ENCODE peak calls at places on chromosomes 5 and 9, in seven cellular contexts. W, T, C, M, I, L and H are unnamed samples.

GRCh38 chr5:168776023-168776422 is 196.9 kb upstream of the PANK3 start:
- DNase-seq in W (no peak), T (no peak), C (peak; percentile 57), M (no peak), I (no peak), L (no peak), H (no peak)

GRCh38 chr9:125785187-125785840 is 38.1 kb downstream of the PBX3 start:
- DNase-seq in W (no peak), T (no peak), C (no peak), M (no peak), I (no peak), L (no peak), H (no peak)

GRCh38 chr9:104905153-104905901 is 22.6 kb downstream of the ABCA1 start:
- DNase-seq in W (no peak), T (no peak), C (no peak), M (no peak), I (no peak), L (no peak), H (no peak)

GRCh38 chr5:75335952-75336624 is 932 bp upstream of the HMGCR start:
- DNase-seq in W (no peak), T (peak; percentile 88), C (no peak), M (peak; percentile 73), I (peak; percentile 79), L (peak; percentile 44), H (no peak)

GRCh38 chr9:101479337-101480045 is 43.9 kb upstream of the ALDOB start:
- DNase-seq in W (peak; percentile 73), T (no peak), C (no peak), M (no peak), I (peak; percentile 22), L (no peak), H (no peak)

GRCh38 chr9:124497441-124497840 is 9.8 kb downstream of the NR5A1 start:
- DNase-seq in W (peak; percentile 35), T (no peak), C (no peak), M (no peak), I (no peak), L (no peak), H (no peak)

GRCh38 chr9:18490591-18491370 is 16.8 kb downstream of the ADAMTSL1 start:
- DNase-seq in W (peak; percentile 32), T (peak; percentile 99), C (peak; percentile 43), M (no peak), I (no peak), L (no peak), H (no peak)

GRCh38 chr5:78215565-78215964 is 78.9 kb downstream of the AP3B1 start:
- DNase-seq in W (no peak), T (no peak), C (no peak), M (no peak), I (no peak), L (no peak), H (no peak)

GRCh38 chr9:113356686-113357292 is 7.4 kb downstream of the BSPRY start:
- DNase-seq in W (no peak), T (no peak), C (no peak), M (no peak), I (no peak), L (no peak), H (no peak)

GRCh38 chr5:88117546-88117945 is 151.1 kb downstream of the TMEM161B start:
- DNase-seq in W (no peak), T (no peak), C (no peak), M (no peak), I (no peak), L (no peak), H (no peak)

GRCh38 chr5:138725153-138725884 is 27.9 kb upstream of the CTNNA1 start:
- DNase-seq in W (peak; percentile 72), T (peak; percentile 48), C (peak; percentile 75), M (peak; percentile 86), I (peak; percentile 77), L (peak; percentile 5), H (peak; percentile 23)

GRCh38 chr5:2141254-2142000 is 258.7 kb upstream of the IRX4 start:
- DNase-seq in W (no peak), T (no peak), C (no peak), M (no peak), I (no peak), L (no peak), H (no peak)

DNA sequence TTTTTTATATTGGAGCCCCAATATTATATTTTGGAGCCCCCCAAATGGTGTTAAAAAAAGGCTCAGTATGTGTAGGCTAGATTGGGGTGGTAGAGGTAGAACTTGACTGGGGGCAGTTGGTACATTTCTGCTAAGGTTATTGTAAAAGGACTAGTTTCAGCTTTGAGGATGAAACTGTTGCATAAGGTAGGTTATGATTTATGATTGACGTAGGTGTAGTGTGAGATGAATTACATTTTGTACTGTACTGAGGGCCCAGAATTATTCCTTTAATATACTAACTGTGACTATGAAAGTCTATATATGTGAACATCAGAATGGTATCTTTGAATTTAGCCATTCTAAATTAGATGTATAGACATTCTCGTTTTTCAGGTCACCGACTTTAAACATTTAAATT is 3.6 kb downstream of the RIC1 start:
- DNase-seq in W (no peak), T (no peak), C (no peak), M (no peak), I (no peak), L (no peak), H (no peak)
- H3K9me3 ChIP-seq in W (peaks cover 9% of the 10 kb centered on the region), T (peaks cover 8% of the 10 kb centered on the region), C (no peaks in the 10 kb centered on the region), M (peaks cover 7% of the 10 kb centered on the region), I (no peaks in the 10 kb centered on the region), L (peaks cover 36% of the 10 kb centered on the region), H (no peaks in the 10 kb centered on the region)

GRCh38 chr5:82833277-82833676 is 243.9 kb downstream of the TMEM167A start:
- DNase-seq in W (no peak), T (no peak), C (no peak), M (no peak), I (no peak), L (no peak), H (no peak)

GRCh38 chr5:82835488-82835887 is 241.7 kb downstream of the TMEM167A start:
- DNase-seq in W (no peak), T (no peak), C (no peak), M (no peak), I (no peak), L (no peak), H (no peak)

GRCh38 chr5:82834151-82834550 is 243.0 kb downstream of the TMEM167A start:
- DNase-seq in W (no peak), T (no peak), C (no peak), M (no peak), I (no peak), L (no peak), H (no peak)
- H3K9me3 ChIP-seq in W (no peaks in the 10 kb centered on the region), T (peaks cover 2% of the 10 kb centered on the region), C (no peaks in the 10 kb centered on the region), M (no peaks in the 10 kb centered on the region), I (peaks cover 6% of the 10 kb centered on the region), L (no peaks in the 10 kb centered on the region), H (no peaks in the 10 kb centered on the region)

DNA sequence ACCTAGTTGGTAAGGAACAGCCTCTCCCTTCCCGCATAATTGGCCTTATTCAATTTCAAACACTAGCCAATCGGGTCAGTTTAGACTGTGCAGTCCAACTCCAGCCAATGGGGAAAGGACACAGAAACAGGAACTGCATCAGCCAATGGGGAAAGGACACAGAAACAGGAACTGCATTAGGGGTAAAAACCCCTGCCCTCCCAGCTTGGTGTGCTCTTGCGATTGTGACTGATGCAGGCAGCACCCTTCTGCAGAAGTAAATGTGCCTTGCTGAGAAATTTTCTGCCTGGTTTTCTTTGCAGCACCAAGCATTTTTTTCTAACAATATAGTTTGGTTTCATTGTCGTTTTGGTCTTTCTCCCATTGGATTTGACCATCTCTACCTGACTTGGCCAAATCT is 8.6 kb upstream of the GLT6D1 start:
- DNase-seq in W (no peak), T (no peak), C (no peak), M (no peak), I (peak; percentile 54), L (peak; percentile 16), H (peak; percentile 23)
- H3K9me3 ChIP-seq in W (peaks cover 26% of the 10 kb centered on the region), T (peaks cover 23% of the 10 kb centered on the region), C (peaks cover 16% of the 10 kb centered on the region), M (peaks cover 46% of the 10 kb centered on the region), I (no peaks in the 10 kb centered on the region), L (peaks cover 44% of the 10 kb centered on the region), H (no peaks in the 10 kb centered on the region)

GRCh38 chr5:180938294-180938693 is 39.3 kb downstream of the BTNL8 start:
- DNase-seq in W (no peak), T (no peak), C (no peak), M (no peak), I (no peak), L (no peak), H (no peak)

GRCh38 chr5:180932660-180933059 is 33.7 kb downstream of the BTNL8 start:
- DNase-seq in W (no peak), T (no peak), C (no peak), M (no peak), I (no peak), L (no peak), H (no peak)

GRCh38 chr5:180935203-180935602 is 36.2 kb downstream of the BTNL8 start:
- DNase-seq in W (no peak), T (no peak), C (no peak), M (no peak), I (no peak), L (no peak), H (no peak)
- H3K9me3 ChIP-seq in W (peaks cover 33% of the 10 kb centered on the region), T (peaks cover 14% of the 10 kb centered on the region), C (peaks cover 1% of the 10 kb centered on the region), M (peaks cover 14% of the 10 kb centered on the region), I (no peaks in the 10 kb centered on the region), L (peaks cover 3% of the 10 kb centered on the region), H (no peaks in the 10 kb centered on the region)

GRCh38 chr5:180021900-180022299 is 49.7 kb downstream of the RNF130 start:
- DNase-seq in W (no peak), T (no peak), C (no peak), M (no peak), I (no peak), L (no peak), H (no peak)
- H3K9me3 ChIP-seq in W (no peaks in the 10 kb centered on the region), T (no peaks in the 10 kb centered on the region), C (no peaks in the 10 kb centered on the region), M (no peaks in the 10 kb centered on the region), I (no peaks in the 10 kb centered on the region), L (no peaks in the 10 kb centered on the region), H (no peaks in the 10 kb centered on the region)

DNA sequence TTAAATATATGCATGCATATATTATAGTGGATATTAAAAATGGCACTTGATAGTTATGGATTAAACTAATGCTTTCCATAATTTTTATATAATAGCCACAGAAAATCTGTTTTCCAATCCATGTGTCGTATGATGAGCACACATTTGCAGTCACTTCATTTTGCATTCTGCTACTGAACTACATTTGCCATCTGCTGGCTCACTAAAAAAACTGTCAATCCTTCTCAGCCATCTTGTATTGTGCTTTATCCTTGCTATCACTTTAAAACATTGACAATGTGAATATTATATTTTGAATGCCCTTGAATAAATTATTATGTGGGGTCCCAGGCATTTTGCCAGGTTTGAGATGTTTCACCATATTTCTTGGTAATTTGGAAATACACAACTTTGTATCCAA is 586.6 kb downstream of the DNAH5 start:
- DNase-seq in W (no peak), T (no peak), C (no peak), M (no peak), I (no peak), L (no peak), H (no peak)
- H3K9me3 ChIP-seq in W (no peaks in the 10 kb centered on the region), T (no peaks in the 10 kb centered on the region), C (peaks cover 2% of the 10 kb centered on the region), M (peaks cover 8% of the 10 kb centered on the region), I (no peaks in the 10 kb centered on the region), L (no peaks in the 10 kb centered on the region), H (no peaks in the 10 kb centered on the region)

DNA sequence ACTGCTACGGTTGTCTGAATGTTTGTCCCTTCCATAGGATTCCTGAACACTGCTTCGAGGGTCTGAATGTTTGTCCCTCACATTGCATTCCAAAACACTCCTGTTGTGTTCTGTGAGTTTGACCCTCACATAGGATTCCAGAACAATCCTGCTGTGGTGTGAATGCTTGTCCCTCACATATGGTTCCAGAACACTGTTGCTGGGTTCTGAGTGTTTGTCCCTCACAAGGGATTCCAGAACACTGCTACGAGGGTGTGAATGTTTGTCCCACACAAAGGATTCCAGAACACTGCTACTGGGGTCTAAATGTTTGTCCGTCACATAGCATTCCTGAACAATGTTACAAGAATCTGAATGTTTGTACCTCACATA is 201.2 kb downstream of the FOXD4L6 start:
- DNase-seq in W (no peak), T (no peak), C (no peak), M (no peak), I (no peak), L (no peak), H (no peak)
- H3K9me3 ChIP-seq in W (peaks cover 89% of the 10 kb centered on the region), T (peaks cover 58% of the 10 kb centered on the region), C (peaks cover 4% of the 10 kb centered on the region), M (no peaks in the 10 kb centered on the region), I (peaks cover 51% of the 10 kb centered on the region), L (no peaks in the 10 kb centered on the region), H (no peaks in the 10 kb centered on the region)